ENCODE peak calls at places on chromosomes 11 and 22, in five cellular contexts. W is B cell; N is GM23248; H is OCI-M1; G is stimulated activated CD4-positive, alpha-beta T cell treated with anti-CD3 and anti-CD28 coated beads, Interleukin-1b, Interleukin-23, amount 100 ng/mL, for 48 hours. U is an unnamed sample.

GRCh38 chr22:29503811-29504372 is 23.9 kb downstream of the NEFH start:
- DNase-seq in H (peak), W (no peak), N (peak), G (no peak), U (no peak)

GRCh38 chr11:76596652-76597051 is 73.9 kb downstream of the LRRC32 start:
- DNase-seq in G (no peak), W (no peak), N (no peak), H (no peak), U (peak)

GRCh38 chr11:63867511-63867910 is 28.6 kb downstream of the MARK2 start:
- DNase-seq in N (no peak), H (no peak), G (no peak), W (no peak), U (no peak)

GRCh38 chr11:117097567-117098268 is 510 bp downstream of the SIK3 start:
- DNase-seq in G (peak), H (peak), N (peak), W (peak), U (peak)

GRCh38 chr11:101775033-101775432 is 139.8 kb upstream of the CEP126 start:
- DNase-seq in G (no peak), N (no peak), W (no peak), H (no peak), U (no peak)

GRCh38 chr11:13386567-13386966 is 76.5 kb downstream of the BTBD10 start:
- DNase-seq in W (no peak), N (no peak), G (no peak), H (no peak), U (no peak)

GRCh38 chr11:10857604-10858504 is at the start of gene ZBED5:
- DNase-seq in W (peak), N (peak), H (peak), G (peak), U (peak)

GRCh38 chr11:35190804-35191348 is 51.9 kb downstream of the CD44 start:
- DNase-seq in W (no peak), H (no peak), G (no peak), N (no peak), U (no peak)

GRCh38 chr22:41524283-41524682 is 20.0 kb downstream of the POLR3H start:
- DNase-seq in N (no peak), H (no peak), G (no peak), W (no peak), U (peak)

GRCh38 chr11:12150831-12151382 is 40.5 kb downstream of the MICAL2 start:
- DNase-seq in W (no peak), H (peak), G (peak), N (peak), U (no peak)

GRCh38 chr11:9675691-9676090 is 11.8 kb downstream of the SWAP70 start:
- DNase-seq in H (no peak), W (peak), G (no peak), N (no peak), U (no peak)

GRCh38 chr11:1208361-1209261 is 14.3 kb upstream of the MUC5B start:
- DNase-seq in N (no peak), W (peak), H (no peak), G (no peak), U (no peak)

GRCh38 chr11:118834428-118835028 is 43.6 kb upstream of the DDX6 start:
- DNase-seq in N (peak), G (no peak), H (peak), W (no peak), U (no peak)

GRCh38 chr22:38712496-38713207 is 6.9 kb downstream of the GTPBP1 start:
- DNase-seq in W (no peak), N (no peak), G (no peak), H (no peak), U (no peak)

GRCh38 chr11:121881806-121882205 is 234.2 kb downstream of the BLID start:
- DNase-seq in H (no peak), G (no peak), N (peak), W (no peak), U (no peak)

GRCh38 chr11:25206762-25207161 is 709.9 kb downstream of the LUZP2 start:
- DNase-seq in H (no peak), G (no peak), W (no peak), N (no peak), U (no peak)

GRCh38 chr11:96054870-96055705 is 131.2 kb upstream of the MTMR2 start:
- DNase-seq in G (no peak), W (no peak), N (peak), H (peak), U (no peak)

GRCh38 chr22:22770280-22770871 is 117.2 kb upstream of the IGLL5 start:
- DNase-seq in W (no peak), N (peak), H (peak), G (peak), U (no peak)

GRCh38 chr11:128599729-128600128 is 12.4 kb upstream of the ETS1 start:
- DNase-seq in N (peak), H (no peak), G (no peak), W (no peak), U (no peak)

GRCh38 chr11:107587306-107587979 is 3.5 kb upstream of the ELMOD1 start:
- DNase-seq in G (no peak), H (no peak), W (no peak), N (peak), U (no peak)

GRCh38 chr11:57473208-57473930 is 13.0 kb downstream of the RTN4RL2 start:
- DNase-seq in G (no peak), H (peak), N (no peak), W (no peak), U (no peak)